ENCODE peak calls at places on chromosomes 3 and 15, in seven cellular contexts. U, D, H, G, T, P and B are unnamed samples.

GRCh38 chr3:79973917-79974595 is 206.3 kb upstream of the ROBO1 start:
- DNase-seq in D (no peak), H (no peak), U (no peak), P (no peak), T (no peak), G (no peak), B (no peak)

GRCh38 chr3:123719785-123720531 is 135.1 kb upstream of the HACD2 start:
- DNase-seq in P (peak; percentile 72), U (peak; percentile 66), G (no peak), D (peak; percentile 96), T (peak; percentile 81), H (no peak), B (no peak)

GRCh38 chr3:113234688-113235260 is 23.4 kb downstream of the BOC start:
- DNase-seq in D (no peak), T (no peak), U (no peak), P (no peak), G (peak; percentile 44), H (no peak), B (no peak)

GRCh38 chr3:194720048-194720447 is 34.4 kb downstream of the FAM43A start:
- DNase-seq in T (no peak), U (no peak), D (no peak), G (no peak), H (no peak), P (no peak), B (no peak)

GRCh38 chr3:171374260-171374659 is 85.9 kb downstream of the TNIK start:
- DNase-seq in U (no peak), T (no peak), G (no peak), P (no peak), D (no peak), H (no peak), B (no peak)

GRCh38 chr3:47669026-47669749 is 90.5 kb upstream of the CSPG5 start:
- DNase-seq in P (no peak), H (peak; percentile 37), G (peak; percentile 30), D (no peak), U (no peak), T (no peak), B (no peak)

GRCh38 chr15:100468265-100468664 is 60.5 kb downstream of the CERS3 start:
- DNase-seq in T (no peak), G (peak; percentile 44), U (no peak), P (peak; percentile 22), H (peak; percentile 23), D (no peak), B (no peak)

GRCh38 chr15:76310470-76311070 is 699 bp downstream of the ETFA start:
- DNase-seq in H (peak; percentile 34), U (no peak), P (no peak), G (peak; percentile 16), D (no peak), T (peak; percentile 25), B (peak; percentile 66)

GRCh38 chr3:48552111-48552911 is 4.3 kb downstream of the PFKFB4 start:
- DNase-seq in G (no peak), P (no peak), T (no peak), D (no peak), U (no peak), H (no peak), B (no peak)

GRCh38 chr3:131218196-131218595 is 163.4 kb upstream of the NUDT16 start:
- DNase-seq in H (no peak), T (no peak), G (peak; percentile 64), P (no peak), D (no peak), U (no peak), B (no peak)

GRCh38 chr3:177447938-177448337 is 250.7 kb upstream of the TBL1XR1 start:
- DNase-seq in T (peak; percentile 39), G (no peak), H (no peak), U (no peak), P (no peak), D (peak; percentile 69), B (no peak)

GRCh38 chr15:69561071-69561784 is 108.6 kb downstream of the RPLP1 start:
- DNase-seq in T (no peak), G (no peak), D (no peak), U (no peak), P (no peak), H (no peak), B (no peak)

GRCh38 chr3:71510485-71510884 is 73.0 kb downstream of the FOXP1 start:
- DNase-seq in D (no peak), H (peak; percentile 82), G (peak; percentile 34), T (no peak), P (no peak), U (no peak), B (no peak)

GRCh38 chr3:117846238-117846637 is 1136.7 kb downstream of the TUSC7 start:
- DNase-seq in D (no peak), P (no peak), H (no peak), U (no peak), T (no peak), G (no peak), B (peak; percentile 85)

GRCh38 chr3:50365080-50365841 is 5.9 kb upstream of the TMEM115 start:
- DNase-seq in P (peak; percentile 85), D (peak; percentile 93), H (peak; percentile 58), T (peak; percentile 86), G (peak; percentile 39), U (peak; percentile 82), B (peak; percentile 69)

GRCh38 chr15:71390101-71390500 is 274.8 kb downstream of the THSD4 start:
- DNase-seq in H (no peak), T (no peak), U (no peak), G (no peak), P (no peak), D (no peak), B (no peak)

GRCh38 chr15:71364117-71364584 is 248.9 kb downstream of the THSD4 start:
- DNase-seq in D (no peak), H (no peak), G (peak; percentile 28), U (no peak), P (no peak), T (no peak), B (no peak)

GRCh38 chr15:78204351-78205309 is 29.7 kb downstream of the ACSBG1 start:
- DNase-seq in U (peak; percentile 59), H (peak; percentile 34), T (no peak), P (peak; percentile 64), G (no peak), D (no peak), B (no peak)

GRCh38 chr3:71046791-71047190 is 536.7 kb downstream of the FOXP1 start:
- DNase-seq in H (no peak), D (no peak), T (no peak), G (no peak), P (no peak), U (no peak), B (no peak)

GRCh38 chr3:65595222-65595996 is 443.3 kb downstream of the MAGI1 start:
- DNase-seq in D (no peak), P (no peak), H (no peak), T (no peak), G (no peak), U (no peak), B (no peak)

GRCh38 chr15:79804833-79805232 is 92.0 kb downstream of the MTHFS start:
- DNase-seq in P (no peak), G (peak; percentile 8), H (no peak), U (no peak), D (no peak), T (no peak), B (no peak)

GRCh38 chr3:157388051-157388450 is 48.6 kb upstream of the PTX3 start:
- DNase-seq in H (peak; percentile 7), P (no peak), G (no peak), D (no peak), T (no peak), U (no peak), B (no peak)

GRCh38 chr3:16770792-16771191 is 114.0 kb upstream of the PLCL2 start:
- DNase-seq in G (no peak), P (no peak), U (no peak), H (no peak), T (no peak), D (no peak), B (no peak)

GRCh38 chr3:47601310-47601709 is 22.6 kb upstream of the CSPG5 start:
- DNase-seq in U (no peak), G (no peak), H (no peak), T (no peak), P (no peak), D (no peak), B (no peak)

GRCh38 chr3:149812165-149812605 is 830 bp upstream of the RNF13 start:
- DNase-seq in G (no peak), U (no peak), P (no peak), H (no peak), T (no peak), D (no peak), B (no peak)

GRCh38 chr3:119302697-119303630 is 8.8 kb downstream of the ARHGAP31 start:
- DNase-seq in T (no peak), H (no peak), P (no peak), U (no peak), D (no peak), G (no peak), B (no peak)

GRCh38 chr15:90126457-90127435 is 24.5 kb upstream of the IDH2 start:
- DNase-seq in G (no peak), H (no peak), T (no peak), D (peak; percentile 63), U (no peak), P (peak; percentile 63), B (no peak)

GRCh38 chr3:57518276-57518914 is 25.7 kb downstream of the DNAH12 start:
- DNase-seq in U (no peak), T (no peak), H (peak; percentile 24), P (no peak), G (no peak), D (no peak), B (peak; percentile 62)

GRCh38 chr15:66615175-66615495 is 49.3 kb upstream of the LCTL start:
- DNase-seq in T (no peak), G (no peak), H (no peak), D (no peak), U (no peak), P (no peak), B (no peak)

GRCh38 chr3:14847613-14848541 is 29.1 kb downstream of the FGD5 start:
- DNase-seq in G (no peak), D (peak; percentile 72), U (no peak), P (peak; percentile 77), T (peak; percentile 39), H (no peak), B (peak; percentile 19)